ENCODE peak calls at places on chromosomes 11 and 22, in six cellular contexts. W is AG04449, I is GM23338, X is fibroblast of villous mesenchyme, R is DND-41, P is heart left ventricle. O is an unnamed sample.

GRCh38 chr11:69333906-69334305 is 40.0 kb downstream of the MYEOV start:
- DNase-seq in R (no peak), W (no peak), P (no peak), I (no peak), X (no peak), O (no peak)

GRCh38 chr22:29343313-29343805 is 27.9 kb upstream of the RASL10A start:
- DNase-seq in I (no peak), W (peak; percentile 31), P (peak; percentile 65), R (no peak), X (peak; percentile 67), O (no peak)

GRCh38 chr11:62556102-62556871 is 9.7 kb upstream of the AHNAK start:
- DNase-seq in R (peak; percentile 95), P (peak; percentile 88), I (peak; percentile 91), X (peak; percentile 98), W (peak; percentile 70), O (peak; percentile 84)

GRCh38 chr22:37163618-37164534 is 14.2 kb upstream of the IL2RB start:
- DNase-seq in P (no peak), R (no peak), I (no peak), W (no peak), X (no peak), O (no peak)

GRCh38 chr22:29216873-29217666 is 11.4 kb downstream of the EMID1 start:
- DNase-seq in P (no peak), I (no peak), X (peak; percentile 52), W (peak; percentile 16), R (no peak), O (no peak)

GRCh38 chr22:36197065-36197440 is 4.6 kb downstream of the APOL4 start:
- DNase-seq in R (peak; percentile 37), P (peak; percentile 67), X (peak; percentile 94), I (peak; percentile 92), W (no peak), O (no peak)

GRCh38 chr22:35418088-35418487 is 18.1 kb downstream of the MCM5 start:
- DNase-seq in X (no peak), R (no peak), I (no peak), P (no peak), W (no peak), O (no peak)

GRCh38 chr22:30420401-30421178 is 5.0 kb upstream of the MTFP1 start:
- DNase-seq in X (peak; percentile 68), I (no peak), R (no peak), W (peak; percentile 46), P (no peak), O (peak; percentile 54)

GRCh38 chr22:41394012-41394356 is 12.2 kb downstream of the TEF start:
- DNase-seq in W (no peak), I (no peak), R (no peak), P (no peak), X (no peak), O (no peak)

GRCh38 chr11:95230054-95231034 is 658 bp downstream of the SESN3 start:
- DNase-seq in W (no peak), I (peak; percentile 51), R (peak; percentile 7), P (peak; percentile 36), X (peak; percentile 10), O (no peak)

GRCh38 chr11:62553839-62554361 is 7.3 kb upstream of the AHNAK start:
- DNase-seq in R (no peak), X (no peak), I (no peak), P (peak; percentile 4), W (peak; percentile 36), O (peak; percentile 77)

GRCh38 chr22:45341503-45341902 is 31.8 kb downstream of the FAM118A start:
- DNase-seq in R (peak; percentile 32), X (no peak), W (no peak), P (no peak), I (no peak), O (no peak)

GRCh38 chr22:45343143-45343542 is 33.4 kb downstream of the FAM118A start:
- DNase-seq in P (no peak), I (no peak), W (no peak), X (no peak), R (no peak), O (no peak)

GRCh38 chr22:45338795-45339194 is 29.1 kb downstream of the FAM118A start:
- DNase-seq in P (no peak), X (no peak), R (no peak), W (no peak), I (no peak), O (no peak)

GRCh38 chr22:45340323-45340722 is 30.6 kb downstream of the FAM118A start:
- DNase-seq in I (no peak), P (no peak), X (no peak), W (no peak), R (no peak), O (no peak)

DNA sequence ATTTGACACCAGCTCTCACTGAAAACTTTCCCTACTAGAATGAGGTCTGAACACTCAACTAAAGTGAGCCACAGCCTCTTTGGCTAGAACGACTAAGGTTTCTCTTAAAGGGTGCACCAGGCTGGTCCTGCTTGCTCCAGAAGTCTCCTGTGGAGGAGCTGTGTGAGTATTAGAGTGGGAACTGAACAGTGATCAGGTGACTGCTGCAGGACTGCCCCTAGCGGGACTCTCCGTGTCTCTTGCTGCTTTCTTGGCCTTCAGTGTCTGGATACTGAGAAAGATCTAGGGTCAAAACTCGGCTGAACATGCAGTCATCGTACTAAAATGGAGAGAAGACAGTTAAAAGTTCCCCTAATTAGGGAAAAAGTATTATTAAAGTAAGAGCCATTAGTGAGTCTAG is 34.6 kb downstream of the FAM118A start:
- DNase-seq in W (no peak), P (no peak), I (peak; percentile 26), X (peak; percentile 23), R (no peak), O (no peak)
- TF ChIP-seq CTCF in W (no peak), P (peak; percentile 26), I (no peak), X (peak; percentile 25), R (no peak), O (peak; percentile 33)

GRCh38 chr11:111574373-111575230 is 27.6 kb upstream of the SIK2 start:
- DNase-seq in R (no peak), P (no peak), I (no peak), W (no peak), X (no peak), O (no peak)
- H3K4me3 ChIP-seq in R (no peak overlapping the region), P (no peak overlapping the region), I (no peak overlapping the region), W (no peak overlapping the region), X (no peak overlapping the region), O (no peak overlapping the region)

GRCh38 chr11:30046211-30046945 is 29.5 kb upstream of the KCNA4 start:
- DNase-seq in R (no peak), X (no peak), I (peak; percentile 85), W (no peak), P (no peak), O (no peak)

GRCh38 chr11:30045144-30045543 is 28.3 kb upstream of the KCNA4 start:
- DNase-seq in R (no peak), I (no peak), W (no peak), X (no peak), P (no peak), O (no peak)

DNA sequence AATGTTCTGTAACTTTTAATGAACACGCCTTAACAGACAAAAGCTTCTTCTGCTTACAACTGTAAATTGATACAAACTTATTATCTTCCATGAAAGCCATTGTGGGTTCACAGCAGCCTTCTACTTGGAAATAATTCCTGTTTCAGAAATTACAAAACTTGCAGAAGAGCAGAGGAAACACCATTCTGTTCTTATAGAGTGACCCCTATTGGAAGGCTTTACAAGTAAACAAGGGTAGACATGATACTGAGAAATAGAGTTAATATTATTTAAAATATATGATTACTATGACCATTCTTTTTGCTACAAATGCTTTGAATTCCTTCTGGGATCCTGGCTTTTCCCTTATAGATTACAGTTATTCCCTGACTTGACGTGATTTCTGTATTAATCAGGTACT is 32.4 kb upstream of the KCNA4 start:
- DNase-seq in W (no peak), R (no peak), X (no peak), P (no peak), I (no peak), O (no peak)
- TF ChIP-seq CTCF in W (no peak), R (no peak), X (no peak), P (peak; percentile 30), I (no peak), O (peak; percentile 11)

GRCh38 chr11:130427049-130427388 is 1.4 kb downstream of the ADAMTS8 start:
- DNase-seq in P (no peak), I (no peak), X (no peak), W (no peak), R (no peak), O (no peak)

GRCh38 chr11:130428692-130429681 is 578 bp upstream of the ADAMTS8 start:
- DNase-seq in I (peak; percentile 41), P (no peak), R (no peak), X (no peak), W (no peak), O (no peak)

GRCh38 chr11:130429983-130430382 is 1.6 kb upstream of the ADAMTS8 start:
- DNase-seq in X (no peak), R (no peak), W (no peak), I (no peak), P (no peak), O (no peak)

GRCh38 chr11:130427581-130428211 is 713 bp downstream of the ADAMTS8 start:
- DNase-seq in X (no peak), I (peak; percentile 70), R (no peak), W (no peak), P (no peak), O (no peak)

DNA sequence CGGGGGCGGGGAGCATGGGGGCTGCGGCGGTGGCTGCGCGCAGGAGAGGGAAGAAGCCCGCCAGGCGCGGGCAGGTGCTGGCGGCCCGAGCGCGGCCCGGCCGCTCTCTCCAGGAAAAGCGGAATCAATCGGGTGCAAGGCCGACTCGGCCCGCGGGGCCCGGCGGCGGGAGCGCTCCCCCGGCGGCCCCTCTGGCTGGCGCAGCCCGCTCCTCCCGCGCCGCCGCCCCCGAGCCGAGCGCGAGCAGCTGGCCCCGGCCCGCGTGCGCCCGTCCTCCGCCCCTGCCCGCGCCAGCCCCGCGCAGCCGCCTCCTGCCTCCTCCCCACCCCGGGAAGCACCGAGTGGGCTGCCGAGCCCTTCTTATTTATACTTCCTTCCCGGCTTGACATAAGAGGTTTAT is at the start of gene ADAMTS8:
- DNase-seq in R (no peak), W (no peak), X (no peak), I (peak; percentile 62), P (peak; percentile 31), O (no peak)
- H3K4me3 ChIP-seq in R (no peak within 1 kb of the TSS), W (peak within 1 kb of the TSS; percentile 29), X (no peak within 1 kb of the TSS), I (peak within 1 kb of the TSS; percentile 66), P (peak within 1 kb of the TSS; percentile 38), O (peak within 1 kb of the TSS; percentile 5)

GRCh38 chr22:45460288-45461109 is 42.2 kb upstream of the FBLN1 start:
- DNase-seq in W (no peak), P (peak; percentile 79), R (no peak), X (peak; percentile 98), I (no peak), O (no peak)

GRCh38 chr22:45456811-45457210 is 43.3 kb downstream of the RIBC2 start:
- DNase-seq in I (no peak), R (no peak), W (no peak), P (no peak), X (no peak), O (no peak)

GRCh38 chr22:45459235-45459634 is 43.4 kb upstream of the FBLN1 start:
- DNase-seq in X (no peak), W (no peak), I (no peak), P (no peak), R (no peak), O (no peak)

GRCh38 chr22:45458532-45458931 is 44.2 kb upstream of the FBLN1 start:
- DNase-seq in W (no peak), X (no peak), P (no peak), R (no peak), I (no peak), O (no peak)

GRCh38 chr22:45462034-45462655 is 40.5 kb upstream of the FBLN1 start:
- DNase-seq in W (no peak), R (no peak), I (peak; percentile 76), P (no peak), X (peak; percentile 33), O (no peak)
- TF ChIP-seq CTCF in W (no peak), R (peak; percentile 46), I (peak; percentile 75), P (no peak), X (peak; percentile 11), O (peak; percentile 23)

O was measured in epithelial cell of proximal tubule.